ENCODE peak calls at places on chromosomes 13 and 19, in eight cellular contexts. One of them, this sample, is unnamed. For H3K27me3, the result is how much of the 10 kb centered on the place peaks cover.

GRCh38 chr19:46975918-46976782 is 43.5 kb upstream of the NPAS1 start:
- DNase-seq in pancreas: peak
- DNase-seq in MG63: peak
- DNase-seq in psoas muscle: peak
- DNase-seq in neural progenitor cell: peak
- DNase-seq in colonic mucosa: peak
- DNase-seq in body of pancreas: peak
- DNase-seq in endodermal cell: peak
- DNase-seq in this sample: peak

GRCh38 chr13:19178901-19179593 is 2.6 kb downstream of the TUBA3C start:
- DNase-seq in pancreas: peak
- DNase-seq in MG63: no peak
- DNase-seq in psoas muscle: no peak
- DNase-seq in neural progenitor cell: no peak
- DNase-seq in colonic mucosa: no peak
- DNase-seq in body of pancreas: peak
- DNase-seq in endodermal cell: no peak
- DNase-seq in this sample: no peak

GRCh38 chr13:112702341-112702982 is 12.6 kb downstream of the ATP11A start:
- DNase-seq in pancreas: no peak
- DNase-seq in MG63: no peak
- DNase-seq in psoas muscle: no peak
- DNase-seq in neural progenitor cell: no peak
- DNase-seq in colonic mucosa: no peak
- DNase-seq in body of pancreas: no peak
- DNase-seq in endodermal cell: peak
- DNase-seq in this sample: no peak

GRCh38 chr13:94546071-94546839 is 49.7 kb downstream of the TGDS start:
- DNase-seq in pancreas: no peak
- DNase-seq in MG63: no peak
- DNase-seq in psoas muscle: no peak
- DNase-seq in neural progenitor cell: peak
- DNase-seq in colonic mucosa: no peak
- DNase-seq in body of pancreas: no peak
- DNase-seq in endodermal cell: peak
- DNase-seq in this sample: no peak

GRCh38 chr13:81987677-81988357 is 1646.9 kb upstream of the SPRY2 start:
- DNase-seq in pancreas: no peak
- DNase-seq in MG63: no peak
- DNase-seq in psoas muscle: no peak
- DNase-seq in neural progenitor cell: no peak
- DNase-seq in colonic mucosa: no peak
- DNase-seq in body of pancreas: no peak
- DNase-seq in endodermal cell: peak
- DNase-seq in this sample: no peak

GRCh38 chr13:79659161-79659560 is 178.2 kb downstream of the NDFIP2 start:
- DNase-seq in pancreas: no peak
- DNase-seq in MG63: peak
- DNase-seq in psoas muscle: peak
- DNase-seq in neural progenitor cell: peak
- DNase-seq in colonic mucosa: no peak
- DNase-seq in body of pancreas: peak
- DNase-seq in endodermal cell: no peak
- DNase-seq in this sample: peak

GRCh38 chr19:39335168-39335567 is 675 bp downstream of the GMFG start:
- DNase-seq in pancreas: no peak
- DNase-seq in MG63: no peak
- DNase-seq in psoas muscle: no peak
- DNase-seq in neural progenitor cell: no peak
- DNase-seq in colonic mucosa: no peak
- DNase-seq in body of pancreas: no peak
- DNase-seq in endodermal cell: no peak
- DNase-seq in this sample: no peak

GRCh38 chr13:45367358-45367757 is 26.4 kb upstream of the TPT1 start:
- DNase-seq in pancreas: no peak
- DNase-seq in MG63: peak
- DNase-seq in psoas muscle: peak
- DNase-seq in neural progenitor cell: no peak
- DNase-seq in colonic mucosa: peak
- DNase-seq in body of pancreas: peak
- DNase-seq in endodermal cell: peak
- DNase-seq in this sample: no peak

GRCh38 chr19:4196009-4196408 is 13.5 kb downstream of the ANKRD24 start:
- DNase-seq in pancreas: no peak
- DNase-seq in MG63: no peak
- DNase-seq in psoas muscle: no peak
- DNase-seq in neural progenitor cell: no peak
- DNase-seq in colonic mucosa: no peak
- DNase-seq in body of pancreas: no peak
- DNase-seq in endodermal cell: no peak
- DNase-seq in this sample: no peak

GRCh38 chr19:38707512-38708114 is 36.7 kb downstream of the CAPN12 start:
- DNase-seq in pancreas: peak
- DNase-seq in MG63: peak
- DNase-seq in psoas muscle: peak
- DNase-seq in neural progenitor cell: no peak
- DNase-seq in colonic mucosa: peak
- DNase-seq in body of pancreas: peak
- DNase-seq in endodermal cell: no peak
- DNase-seq in this sample: peak

GRCh38 chr13:75357576-75358295 is 124.2 kb downstream of the TBC1D4 start:
- DNase-seq in pancreas: no peak
- DNase-seq in MG63: peak
- DNase-seq in psoas muscle: no peak
- DNase-seq in neural progenitor cell: peak
- DNase-seq in colonic mucosa: no peak
- DNase-seq in body of pancreas: peak
- DNase-seq in endodermal cell: peak
- DNase-seq in this sample: peak

GRCh38 chr19:3407556-3408516 is 41.5 kb downstream of the NFIC start:
- DNase-seq in pancreas: no peak
- DNase-seq in MG63: peak
- DNase-seq in psoas muscle: peak
- DNase-seq in neural progenitor cell: no peak
- DNase-seq in colonic mucosa: no peak
- DNase-seq in body of pancreas: peak
- DNase-seq in endodermal cell: no peak
- DNase-seq in this sample: peak

GRCh38 chr19:17153996-17154395 is 61.2 kb upstream of the USE1 start:
- DNase-seq in pancreas: no peak
- DNase-seq in MG63: no peak
- DNase-seq in psoas muscle: no peak
- DNase-seq in neural progenitor cell: no peak
- DNase-seq in colonic mucosa: no peak
- DNase-seq in body of pancreas: no peak
- DNase-seq in endodermal cell: no peak
- DNase-seq in this sample: no peak

GRCh38 chr19:11173516-11174155 is 18.1 kb upstream of the SPC24 start:
- DNase-seq in pancreas: no peak
- DNase-seq in MG63: no peak
- DNase-seq in psoas muscle: no peak
- DNase-seq in neural progenitor cell: no peak
- DNase-seq in colonic mucosa: no peak
- DNase-seq in body of pancreas: no peak
- DNase-seq in endodermal cell: no peak
- DNase-seq in this sample: no peak

DNA sequence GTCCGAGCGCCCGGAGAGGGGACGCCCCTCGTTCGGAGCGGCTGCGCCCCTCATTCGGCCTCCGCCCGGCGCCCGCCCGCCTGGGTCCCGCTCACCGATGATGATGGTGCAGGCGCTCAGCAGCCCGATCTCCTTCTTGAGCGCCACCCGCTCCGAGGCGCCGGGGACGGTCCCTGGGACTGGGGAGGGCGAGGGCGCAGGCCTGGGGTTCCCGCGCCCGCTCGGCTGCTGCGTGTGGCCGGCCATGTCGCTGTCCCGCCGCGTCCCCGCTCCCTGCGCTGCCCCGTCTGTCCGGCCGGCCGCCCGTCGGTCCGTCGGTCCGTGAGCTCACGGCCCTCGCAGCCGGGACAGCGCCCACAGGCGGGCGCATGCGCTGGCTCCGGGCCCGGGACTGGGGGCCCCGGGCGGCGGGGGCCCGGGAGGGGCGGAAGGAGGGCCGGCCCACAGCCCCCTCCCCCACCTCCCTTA is at the start of gene SLC7A10:
- DNase-seq in pancreas: peak
- DNase-seq in MG63: no peak
- DNase-seq in psoas muscle: no peak
- DNase-seq in neural progenitor cell: peak
- DNase-seq in colonic mucosa: no peak
- DNase-seq in body of pancreas: no peak
- DNase-seq in endodermal cell: peak
- DNase-seq in this sample: no peak
- H3K4me3 ChIP-seq in pancreas: peak
- H3K4me3 ChIP-seq in MG63: no peak
- H3K4me3 ChIP-seq in psoas muscle: peak
- H3K4me3 ChIP-seq in neural progenitor cell: peak
- H3K4me3 ChIP-seq in colonic mucosa: peak
- H3K4me3 ChIP-seq in body of pancreas: no peak
- H3K4me3 ChIP-seq in endodermal cell: no peak
- H3K4me3 ChIP-seq in this sample: peak

DNA sequence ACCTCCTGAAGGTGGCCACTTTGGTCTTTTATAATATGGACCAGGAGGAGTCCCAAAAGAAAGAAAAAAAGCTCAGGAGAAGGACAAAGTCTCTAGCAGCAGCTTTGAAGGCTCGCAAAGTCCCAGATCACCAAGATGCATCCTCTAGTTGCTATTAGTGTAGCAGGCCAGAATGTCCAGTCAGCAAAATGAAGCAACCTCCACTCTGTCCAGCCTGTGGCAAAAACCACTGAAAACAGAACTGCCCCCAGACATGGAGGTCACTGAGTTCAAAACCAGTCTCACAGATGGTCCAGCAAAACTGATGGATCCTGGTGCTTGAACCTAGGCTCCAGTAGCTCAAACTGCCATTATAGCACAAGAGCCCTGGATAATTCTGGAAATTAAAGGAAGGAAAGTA is 10.4 kb downstream of the LILRB4 start:
- DNase-seq in pancreas: no peak
- DNase-seq in MG63: no peak
- DNase-seq in psoas muscle: no peak
- DNase-seq in neural progenitor cell: no peak
- DNase-seq in colonic mucosa: no peak
- DNase-seq in body of pancreas: peak
- DNase-seq in endodermal cell: no peak
- DNase-seq in this sample: no peak
- H3K27me3 ChIP-seq in pancreas: under half
- H3K27me3 ChIP-seq in MG63: under half
- H3K27me3 ChIP-seq in psoas muscle: under half
- H3K27me3 ChIP-seq in neural progenitor cell: under half
- H3K27me3 ChIP-seq in colonic mucosa: under half
- H3K27me3 ChIP-seq in body of pancreas: under half
- H3K27me3 ChIP-seq in endodermal cell: under half
- H3K27me3 ChIP-seq in this sample: under half

GRCh38 chr13:44240611-44241010 is 133.0 kb upstream of the SERP2 start:
- DNase-seq in pancreas: no peak
- DNase-seq in MG63: no peak
- DNase-seq in psoas muscle: no peak
- DNase-seq in neural progenitor cell: no peak
- DNase-seq in colonic mucosa: no peak
- DNase-seq in body of pancreas: no peak
- DNase-seq in endodermal cell: no peak
- DNase-seq in this sample: no peak
- H3K4me3 ChIP-seq in pancreas: no peak
- H3K4me3 ChIP-seq in MG63: no peak
- H3K4me3 ChIP-seq in psoas muscle: no peak
- H3K4me3 ChIP-seq in neural progenitor cell: no peak
- H3K4me3 ChIP-seq in colonic mucosa: no peak
- H3K4me3 ChIP-seq in body of pancreas: no peak
- H3K4me3 ChIP-seq in endodermal cell: no peak
- H3K4me3 ChIP-seq in this sample: no peak

DNA sequence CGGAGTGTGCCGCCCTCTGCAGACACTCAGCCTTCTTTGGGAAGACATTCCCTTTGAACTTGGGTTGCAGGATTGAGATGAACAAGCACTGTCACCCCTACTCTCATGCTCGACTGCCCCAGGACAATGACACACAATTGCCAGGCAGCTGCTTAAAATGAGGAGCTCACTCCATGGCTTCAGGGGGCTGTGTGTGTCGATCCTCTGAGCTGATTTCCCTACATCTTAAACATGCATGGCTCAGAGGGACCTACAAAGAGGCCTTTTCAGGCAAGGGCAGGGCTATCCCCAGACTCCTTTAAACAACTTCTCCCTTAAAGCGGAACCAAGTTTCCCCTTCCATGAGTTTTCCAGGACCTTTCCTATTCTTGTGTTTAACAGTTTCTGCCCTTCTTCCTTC is 107.4 kb upstream of the MBNL2 start:
- DNase-seq in pancreas: no peak
- DNase-seq in MG63: no peak
- DNase-seq in psoas muscle: no peak
- DNase-seq in neural progenitor cell: peak
- DNase-seq in colonic mucosa: no peak
- DNase-seq in body of pancreas: no peak
- DNase-seq in endodermal cell: peak
- DNase-seq in this sample: no peak
- H3K27me3 ChIP-seq in pancreas: under half
- H3K27me3 ChIP-seq in MG63: under half
- H3K27me3 ChIP-seq in psoas muscle: under half
- H3K27me3 ChIP-seq in neural progenitor cell: under half
- H3K27me3 ChIP-seq in colonic mucosa: under half
- H3K27me3 ChIP-seq in body of pancreas: under half
- H3K27me3 ChIP-seq in endodermal cell: under half
- H3K27me3 ChIP-seq in this sample: under half

This sample was measured in heart left ventricle.